ENCODE peak calls at places on chromosomes 2 and 18, in five cellular contexts. X is activated CD4-positive, alpha-beta T cell treated with anti-CD3 and anti-CD28 coated beads for 1 hour; Y is T-helper 9 cell; M is AG08396; I is K562. H is an unnamed sample.

GRCh38 chr2:172782506-172783090 is 47.0 kb downstream of the RAPGEF4 start:
- DNase-seq in X (no peak), Y (no peak), M (no peak), I (no peak), H (no peak)

GRCh38 chr2:12702661-12703121 is 14.0 kb upstream of the TRIB2 start:
- DNase-seq in X (no peak), Y (no peak), M (peak), I (no peak), H (no peak)

GRCh38 chr18:9708882-9709877 is 1.1 kb downstream of the RAB31 start:
- DNase-seq in X (no peak), Y (no peak), M (no peak), I (peak), H (no peak)

GRCh38 chr2:37795938-37796337 is 124.5 kb upstream of the CDC42EP3 start:
- DNase-seq in X (no peak), Y (no peak), M (peak), I (no peak), H (no peak)

GRCh38 chr18:29083545-29083944 is 906.6 kb upstream of the CDH2 start:
- DNase-seq in X (no peak), Y (no peak), M (peak), I (no peak), H (no peak)

GRCh38 chr18:76621782-76622495 is 126.9 kb upstream of the ZNF516 start:
- DNase-seq in X (no peak), Y (no peak), M (no peak), I (no peak), H (no peak)

GRCh38 chr2:207254526-207255464 is 89.0 kb upstream of the KLF7 start:
- DNase-seq in X (no peak), Y (no peak), M (no peak), I (no peak), H (no peak)

GRCh38 chr2:236588932-236589331 is 19.3 kb downstream of the ACKR3 start:
- DNase-seq in X (no peak), Y (no peak), M (no peak), I (no peak), H (no peak)

GRCh38 chr2:169393068-169393590 is 30.8 kb upstream of the LRP2 start:
- DNase-seq in X (no peak), Y (no peak), M (no peak), I (no peak), H (no peak)

GRCh38 chr2:239828192-239828972 is 196.8 kb downstream of the NDUFA10 start:
- DNase-seq in X (no peak), Y (no peak), M (no peak), I (no peak), H (no peak)

GRCh38 chr2:220393717-220394116 is 766.3 kb downstream of the SLC4A3 start:
- DNase-seq in X (no peak), Y (no peak), M (no peak), I (no peak), H (no peak)

GRCh38 chr2:152247337-152247695 is 71.8 kb upstream of the STAM2 start:
- DNase-seq in X (no peak), Y (no peak), M (peak), I (no peak), H (no peak)

GRCh38 chr2:158773121-158773520 is 22.0 kb upstream of the DAPL1 start:
- DNase-seq in X (no peak), Y (no peak), M (peak), I (no peak), H (no peak)

GRCh38 chr2:165891943-165892342 is 61.6 kb downstream of the TTC21B start:
- DNase-seq in X (no peak), Y (no peak), M (no peak), I (no peak), H (no peak)

GRCh38 chr2:5494212-5494611 is 198.0 kb upstream of the SOX11 start:
- DNase-seq in X (no peak), Y (no peak), M (no peak), I (no peak), H (no peak)

GRCh38 chr2:108169982-108170625 is 69.7 kb upstream of the SULT1C3 start:
- DNase-seq in X (no peak), Y (no peak), M (peak), I (no peak), H (no peak)

GRCh38 chr2:129760669-129761068 is 218.8 kb upstream of the RAB6C start:
- DNase-seq in X (no peak), Y (no peak), M (no peak), I (no peak), H (no peak)

GRCh38 chr2:150639383-150639782 is 151.9 kb upstream of the RND3 start:
- DNase-seq in X (no peak), Y (no peak), M (no peak), I (no peak), H (no peak)